ENCODE peak calls at places on chromosomes 4 and X, in eight cellular contexts. S is uterus, U is stomach, P is sigmoid colon, M is NB4, G is esophagus muscularis mucosa, I is IMR-90, K is body of pancreas. C is an unnamed sample.

GRCh38 chr4:127143460-127144190 is 489.1 kb upstream of the INTU start:
- DNase-seq in S (no peak), U (no peak), P (no peak), M (no peak), G (no peak), I (peak), K (no peak), C (no peak)

GRCh38 chr4:69584135-69584534 is 55.3 kb downstream of the UGT2A2 start:
- DNase-seq in S (no peak), U (no peak), P (no peak), M (no peak), G (no peak), I (no peak), K (no peak), C (no peak)

GRCh38 chrX:154409222-154409871 is at the start of gene DNASE1L1:
- DNase-seq in S (peak), U (peak), P (peak), M (peak), G (no peak), I (peak), K (peak), C (peak)

GRCh38 chr4:128006592-128006991 is 41.4 kb downstream of the ABHD18 start:
- DNase-seq in S (no peak), U (no peak), P (no peak), M (peak), G (no peak), I (peak), K (no peak), C (no peak)

GRCh38 chr4:15149842-15150592 is 147.7 kb downstream of the CPEB2 start:
- DNase-seq in S (peak), U (peak), P (peak), M (peak), G (peak), I (peak), K (peak), C (peak)

GRCh38 chr4:94536049-94536448 is 84.3 kb downstream of the PDLIM5 start:
- DNase-seq in S (no peak), U (no peak), P (no peak), M (no peak), G (no peak), I (no peak), K (no peak), C (no peak)

GRCh38 chr4:107893171-107894137 is 37.9 kb upstream of the CYP2U1 start:
- DNase-seq in S (no peak), U (no peak), P (no peak), M (no peak), G (no peak), I (peak), K (no peak), C (no peak)

GRCh38 chr4:8940792-8941491 is 69.3 kb upstream of the HMX1 start:
- DNase-seq in S (no peak), U (no peak), P (no peak), M (no peak), G (peak), I (no peak), K (peak), C (no peak)

GRCh38 chr4:121938282-121939092 is 13.4 kb downstream of the TRPC3 start:
- DNase-seq in S (no peak), U (no peak), P (no peak), M (no peak), G (peak), I (peak), K (no peak), C (no peak)

GRCh38 chr4:70703695-70704332 is 15.5 kb downstream of the UTP3 start:
- DNase-seq in S (no peak), U (no peak), P (no peak), M (peak), G (no peak), I (peak), K (peak), C (no peak)

GRCh38 chrX:28794751-28795150 is 207.5 kb downstream of the IL1RAPL1 start:
- DNase-seq in S (no peak), U (no peak), P (no peak), M (no peak), G (no peak), I (no peak), K (no peak), C (no peak)

GRCh38 chr4:186723207-186724047 is at the start of gene FAT1:
- DNase-seq in S (peak), U (peak), P (peak), M (no peak), G (no peak), I (peak), K (peak), C (peak)

GRCh38 chrX:108167211-108167872 is 75.8 kb downstream of the ATG4A start:
- DNase-seq in S (no peak), U (no peak), P (no peak), M (no peak), G (no peak), I (peak), K (no peak), C (no peak)

GRCh38 chrX:38970845-38971244 is 169.6 kb downstream of the MID1IP1 start:
- DNase-seq in S (no peak), U (no peak), P (no peak), M (no peak), G (no peak), I (no peak), K (no peak), C (no peak)

GRCh38 chrX:134619838-134620237 is 38.4 kb downstream of the PLAC1 start:
- DNase-seq in S (no peak), U (no peak), P (no peak), M (no peak), G (no peak), I (no peak), K (no peak), C (no peak)

GRCh38 chrX:31603411-31604120 is 531.7 kb upstream of the FTHL17 start:
- DNase-seq in S (no peak), U (no peak), P (no peak), M (no peak), G (no peak), I (peak), K (no peak), C (no peak)

GRCh38 chr4:37478151-37478550 is 208.0 kb downstream of the RELL1 start:
- DNase-seq in S (no peak), U (peak), P (no peak), M (no peak), G (no peak), I (no peak), K (no peak), C (no peak)

GRCh38 chr4:153079824-153080486 is 124.3 kb upstream of the TRIM2 start:
- DNase-seq in S (no peak), U (no peak), P (no peak), M (no peak), G (peak), I (no peak), K (no peak), C (no peak)

DNA sequence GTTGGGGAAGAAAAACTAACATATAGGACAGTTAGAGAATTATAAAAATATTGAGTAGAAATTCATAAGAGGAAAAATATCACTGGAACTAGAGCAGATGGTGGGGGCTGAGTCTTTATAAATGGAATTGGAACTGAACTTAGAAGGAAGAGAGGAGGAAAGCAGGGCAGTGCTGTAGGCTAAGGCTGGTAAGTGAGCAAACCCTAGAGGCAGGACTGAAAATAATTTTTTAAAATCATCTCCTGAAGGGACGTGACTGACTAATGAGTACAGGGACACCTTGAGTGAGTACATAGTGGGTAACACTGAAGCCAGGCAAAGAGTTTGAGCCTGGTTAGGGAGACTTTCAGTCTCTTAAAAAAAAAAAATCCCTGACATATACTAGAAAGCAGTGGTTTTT is 63.3 kb downstream of the GALNT7 start:
- DNase-seq in S (no peak), U (no peak), P (no peak), M (peak), G (no peak), I (peak), K (peak), C (no peak)
- TF ChIP-seq CTCF in S (no peak), U (no peak), P (peak), M (peak), G (no peak), I (peak), K (no peak), C (no peak)

GRCh38 chrX:66504481-66504880 is 134.4 kb downstream of the EDA2R start:
- DNase-seq in S (no peak), U (no peak), P (no peak), M (no peak), G (no peak), I (no peak), K (no peak), C (no peak)

DNA sequence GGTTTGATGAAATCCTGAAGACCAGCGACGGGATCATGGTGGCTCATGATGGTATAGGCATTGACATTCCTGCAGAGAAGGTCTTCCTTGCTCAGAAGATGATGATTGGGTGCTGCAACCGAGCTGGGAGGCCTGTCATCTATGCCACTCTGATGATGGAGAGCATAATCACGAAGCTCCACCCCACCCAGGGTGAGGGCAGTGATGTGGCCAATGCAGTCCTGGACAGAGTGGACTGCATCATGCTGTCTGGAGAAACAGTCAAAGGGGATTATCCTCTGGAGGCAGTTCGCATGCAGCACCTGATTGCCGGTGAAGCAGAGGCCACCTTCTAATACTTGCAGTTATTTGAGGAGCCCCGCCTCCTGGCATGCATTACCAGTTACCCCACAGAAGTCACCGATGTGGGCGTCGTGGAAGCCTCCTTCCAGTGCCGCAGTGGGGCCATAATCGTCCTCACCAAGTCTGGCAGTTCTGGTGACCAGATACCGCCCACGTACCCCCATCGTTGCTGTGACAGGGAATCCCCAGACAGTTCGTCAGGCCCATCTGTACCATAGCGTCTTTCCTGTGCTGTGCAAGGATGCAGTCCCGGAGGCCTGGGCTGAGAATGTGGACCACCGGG is 140.1 kb downstream of the EDA2R start:
- DNase-seq in S (no peak), U (no peak), P (no peak), M (no peak), G (no peak), I (no peak), K (no peak), C (no peak)
- TF ChIP-seq POLR2A in S (no peak), U (no peak), P (no peak), M (no peak), G (no peak), I (no peak), K (no peak), C (no peak)

DNA sequence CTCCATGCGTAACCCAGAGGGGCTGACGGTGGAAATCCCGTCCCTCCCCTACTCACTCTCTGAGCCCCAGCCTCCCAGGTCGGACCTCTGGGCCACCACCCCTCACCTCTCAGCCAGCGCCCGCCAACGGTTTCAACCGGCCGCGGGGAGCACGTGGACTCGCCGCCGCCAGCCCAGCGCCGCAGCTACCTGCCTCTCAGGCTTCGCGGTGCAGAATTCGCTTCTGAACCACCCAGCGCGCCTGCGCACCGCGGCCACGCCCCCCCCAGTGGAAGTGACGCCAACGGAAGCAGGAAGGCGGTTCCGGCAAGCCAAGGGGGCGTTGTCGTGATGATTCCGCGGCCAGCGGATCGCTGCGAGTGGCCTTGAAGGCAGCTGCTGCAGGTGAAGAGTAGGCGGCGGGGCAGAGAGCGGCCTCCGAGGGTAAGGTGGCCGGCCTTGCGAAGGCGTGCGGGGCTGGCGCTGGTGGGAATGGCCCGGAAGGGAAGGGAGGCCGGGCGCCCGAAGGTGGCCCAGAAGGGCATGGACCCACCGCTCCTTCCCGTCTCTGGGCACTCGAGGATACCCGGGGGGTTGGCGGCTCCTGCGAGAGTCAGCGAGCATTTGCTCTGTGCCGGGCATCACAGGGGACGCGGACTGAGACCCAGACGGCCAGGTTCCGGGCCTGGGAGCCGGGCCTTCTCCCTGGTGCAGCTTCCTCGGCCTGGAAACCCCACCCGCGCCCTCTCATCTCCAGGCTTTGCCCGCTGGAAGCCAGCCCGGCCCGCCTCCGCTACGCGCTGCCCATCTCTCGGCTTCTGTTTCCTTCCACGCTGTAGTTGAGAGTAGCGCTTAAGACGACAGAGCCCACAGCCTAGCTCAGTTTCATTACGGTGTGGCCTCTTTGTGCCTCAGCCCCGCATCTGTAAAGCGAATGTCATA is at the start of the genes LYAR and ZBTB49:
- DNase-seq in S (peak), U (peak), P (peak), M (peak), G (peak), I (peak), K (peak), C (peak)
- TF ChIP-seq CTCF in S (peak), U (no peak), P (no peak), M (no peak), G (no peak), I (no peak), K (no peak), C (no peak)

GRCh38 chr4:114600066-114600552 is 1.5 kb downstream of the UGT8 start:
- DNase-seq in S (no peak), U (no peak), P (no peak), M (no peak), G (no peak), I (no peak), K (no peak), C (no peak)

GRCh38 chr4:114603455-114603854 is 4.8 kb downstream of the UGT8 start:
- DNase-seq in S (no peak), U (no peak), P (no peak), M (peak), G (no peak), I (no peak), K (no peak), C (no peak)

GRCh38 chr4:114599231-114600065 is 841 bp downstream of the UGT8 start:
- DNase-seq in S (no peak), U (peak), P (no peak), M (no peak), G (no peak), I (no peak), K (peak), C (no peak)

GRCh38 chr4:114600672-114601071 is 2.1 kb downstream of the UGT8 start:
- DNase-seq in S (no peak), U (no peak), P (no peak), M (no peak), G (no peak), I (no peak), K (no peak), C (no peak)

GRCh38 chr4:114601304-114602052 is 2.9 kb downstream of the UGT8 start:
- DNase-seq in S (no peak), U (no peak), P (no peak), M (no peak), G (no peak), I (no peak), K (no peak), C (no peak)
- TF ChIP-seq POLR2A in S (no peak), U (no peak), P (no peak), M (no peak), G (no peak), I (no peak), K (no peak), C (no peak)

GRCh38 chr4:163191999-163192398 is 25.3 kb upstream of the NAF1 start:
- DNase-seq in S (no peak), U (no peak), P (no peak), M (peak), G (no peak), I (peak), K (no peak), C (no peak)
- TF ChIP-seq CTCF in S (no peak), U (no peak), P (no peak), M (peak), G (peak), I (peak), K (no peak), C (no peak)

GRCh38 chr4:56530269-56531148 is 24.9 kb downstream of the ARL9 start:
- DNase-seq in S (peak), U (peak), P (peak), M (peak), G (peak), I (peak), K (peak), C (peak)
- TF ChIP-seq POLR2A in S (no peak), U (no peak), P (peak), M (no peak), G (no peak), I (peak), K (no peak), C (no peak)

GRCh38 chr4:7375427-7375826 is 59.3 kb downstream of the PSAPL1 start:
- DNase-seq in S (peak), U (no peak), P (no peak), M (no peak), G (no peak), I (peak), K (no peak), C (no peak)
- TF ChIP-seq CTCF in S (no peak), U (no peak), P (no peak), M (no peak), G (no peak), I (no peak), K (no peak), C (no peak)

GRCh38 chr4:184416913-184417734 is 57.2 kb downstream of the IRF2 start:
- DNase-seq in S (no peak), U (no peak), P (no peak), M (peak), G (no peak), I (peak), K (no peak), C (no peak)
- TF ChIP-seq POLR2A in S (no peak), U (no peak), P (no peak), M (no peak), G (no peak), I (no peak), K (no peak), C (no peak)

GRCh38 chr4:26130173-26130572 is 190.6 kb upstream of the RBPJ start:
- DNase-seq in S (no peak), U (no peak), P (no peak), M (no peak), G (no peak), I (no peak), K (no peak), C (no peak)

GRCh38 chr4:26127001-26127400 is 193.8 kb upstream of the RBPJ start:
- DNase-seq in S (no peak), U (no peak), P (no peak), M (no peak), G (no peak), I (no peak), K (no peak), C (no peak)

GRCh38 chr4:26126135-26126718 is 194.6 kb upstream of the RBPJ start:
- DNase-seq in S (no peak), U (no peak), P (no peak), M (peak), G (no peak), I (no peak), K (no peak), C (no peak)

GRCh38 chr4:26124753-26125236 is 196.0 kb upstream of the RBPJ start:
- DNase-seq in S (no peak), U (no peak), P (no peak), M (peak), G (no peak), I (peak), K (no peak), C (no peak)

DNA sequence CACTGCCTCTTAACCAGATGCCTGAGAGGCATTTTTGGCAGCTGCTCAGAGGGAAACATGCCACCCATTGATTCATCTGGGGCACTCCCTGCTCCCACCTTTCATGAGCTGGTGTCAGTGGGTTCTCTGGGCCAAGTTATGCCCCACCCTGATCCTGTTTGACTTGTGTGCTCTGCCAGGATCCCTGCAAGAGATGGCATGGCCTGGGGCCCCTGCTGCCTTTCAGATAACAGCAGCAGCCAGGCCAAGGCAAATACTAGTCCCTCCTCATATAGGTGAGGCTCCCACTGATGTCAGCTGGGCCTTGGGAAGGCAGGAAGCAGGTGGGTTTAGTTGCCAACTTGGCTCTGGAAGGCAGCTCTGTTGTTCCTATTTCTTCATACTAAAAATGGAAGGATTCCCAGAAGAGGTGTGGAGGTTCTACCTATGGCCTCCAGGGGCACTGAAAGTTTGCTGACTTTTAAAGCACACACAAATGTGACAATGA is 192.9 kb upstream of the RBPJ start:
- DNase-seq in S (no peak), U (peak), P (no peak), M (no peak), G (no peak), I (no peak), K (peak), C (no peak)
- TF ChIP-seq CTCF in S (no peak), U (no peak), P (no peak), M (no peak), G (no peak), I (no peak), K (no peak), C (no peak)